ENCODE peak calls at places on chromosome 10, in ten cellular contexts. A is tibial artery; D is IMR-90; K is GM20000; Q is stimulated activated CD8-positive, alpha-beta memory T cell treated with anti-CD3 and anti-CD28 coated beads, Interleukin-15, amount 100 ng/mL, for 24 hours; Z is endothelial cell; W is fibroblast of pulmonary artery; H is GM13977; X is DMS153; V is MCF 10A. J is an unnamed sample.

GRCh38 chr10:96511044-96511945 is 2.4 kb downstream of the TLL2 start:
- DNase-seq in A (no peak), D (peak; percentile 17), K (peak; percentile 65), Q (no peak), Z (peak; percentile 64), W (peak; percentile 25), H (peak; percentile 63), X (peak; percentile 53), V (peak; percentile 78), J (no peak)

GRCh38 chr10:6279540-6280267 is 77.0 kb downstream of the PFKFB3 start:
- DNase-seq in A (no peak), D (peak; percentile 66), K (no peak), Q (no peak), Z (no peak), W (peak; percentile 57), H (no peak), X (no peak), V (peak; percentile 37), J (no peak)

GRCh38 chr10:78891741-78892140 is 177.0 kb upstream of the ZMIZ1 start:
- DNase-seq in A (no peak), D (no peak), K (no peak), Q (no peak), Z (no peak), W (no peak), H (no peak), X (no peak), V (no peak), J (no peak)

GRCh38 chr10:12638103-12638502 is 288.8 kb downstream of the CAMK1D start:
- DNase-seq in A (no peak), D (peak; percentile 31), K (peak; percentile 30), Q (no peak), Z (no peak), W (no peak), H (peak; percentile 28), X (peak; percentile 79), V (no peak), J (no peak)

GRCh38 chr10:7773845-7774801 is 13.7 kb downstream of the KIN start:
- DNase-seq in A (no peak), D (no peak), K (no peak), Q (no peak), Z (no peak), W (no peak), H (no peak), X (peak; percentile 17), V (peak; percentile 52), J (no peak)

GRCh38 chr10:74103560-74104248 is 46.9 kb downstream of the AP3M1 start:
- DNase-seq in A (no peak), D (peak; percentile 42), K (peak; percentile 52), Q (no peak), Z (no peak), W (peak; percentile 54), H (peak; percentile 69), X (no peak), V (peak; percentile 33), J (no peak)

GRCh38 chr10:50403074-50403473 is 151.8 kb upstream of the ASAH2 start:
- DNase-seq in A (no peak), D (no peak), K (no peak), Q (no peak), Z (no peak), W (no peak), H (no peak), X (no peak), V (no peak), J (no peak)

GRCh38 chr10:84938117-84938905 is 609.9 kb downstream of the CCSER2 start:
- DNase-seq in A (no peak), D (no peak), K (no peak), Q (no peak), Z (no peak), W (no peak), H (no peak), X (no peak), V (no peak), J (no peak)

GRCh38 chr10:46310143-46310514 is 23.3 kb downstream of the ANTXRL start:
- DNase-seq in A (no peak), D (no peak), K (no peak), Q (no peak), Z (no peak), W (no peak), H (no peak), X (no peak), V (no peak), J (no peak)

GRCh38 chr10:34734918-34735317 is 80.2 kb downstream of the PARD3 start:
- DNase-seq in A (no peak), D (no peak), K (no peak), Q (no peak), Z (no peak), W (no peak), H (no peak), X (no peak), V (no peak), J (no peak)

GRCh38 chr10:107701947-107702346 is 537.4 kb upstream of the SORCS1 start:
- DNase-seq in A (no peak), D (peak; percentile 7), K (no peak), Q (no peak), Z (no peak), W (no peak), H (no peak), X (no peak), V (no peak), J (no peak)